ENCODE peak calls at places on chromosomes 7 and 10, in seven cellular contexts. Q is WTC11, S is mesendoderm, Y is cardiac muscle cell, K is skeletal muscle cell, W is nephron progenitor cell, T is cardiac fibroblast. E is an unnamed sample.

GRCh38 chr10:48187713-48188541 is 86.6 kb downstream of the FRMPD2 start:
- DNase-seq in Q (no peak), S (no peak), Y (no peak), K (no peak), W (no peak), T (no peak), E (no peak)

GRCh38 chr10:29471483-29471859 is 163.3 kb downstream of the SVIL start:
- DNase-seq in Q (no peak), S (peak), Y (peak), K (peak), W (no peak), T (peak), E (no peak)

GRCh38 chr7:7696458-7697119 is 21.8 kb downstream of the RPA3 start:
- DNase-seq in Q (no peak), S (no peak), Y (no peak), K (no peak), W (no peak), T (peak), E (no peak)

GRCh38 chr7:2040201-2040892 is 192.4 kb downstream of the MAD1L1 start:
- DNase-seq in Q (peak), S (no peak), Y (no peak), K (no peak), W (no peak), T (no peak), E (peak)

GRCh38 chr7:66099551-66100407 is 14.9 kb upstream of the CRCP start:
- DNase-seq in Q (peak), S (peak), Y (peak), K (peak), W (peak), T (peak), E (peak)

GRCh38 chr7:132249591-132249971 is 326.7 kb downstream of the PLXNA4 start:
- DNase-seq in Q (peak), S (peak), Y (peak), K (no peak), W (no peak), T (peak), E (peak)

GRCh38 chr7:142319970-142320369 is 62.1 kb upstream of the PRSS58 start:
- DNase-seq in Q (peak), S (peak), Y (no peak), K (no peak), W (peak), T (no peak), E (peak)

GRCh38 chr10:77698267-77698932 is 60.8 kb upstream of the KCNMA1 start:
- DNase-seq in Q (no peak), S (no peak), Y (no peak), K (no peak), W (no peak), T (no peak), E (no peak)

GRCh38 chr10:101143354-101143648 is 12.2 kb downstream of the TLX1 start:
- DNase-seq in Q (no peak), S (no peak), Y (no peak), K (no peak), W (no peak), T (no peak), E (no peak)

GRCh38 chr10:130022501-130023299 is 58.6 kb upstream of the EBF3 start:
- DNase-seq in Q (no peak), S (no peak), Y (peak), K (peak), W (no peak), T (peak), E (peak)

GRCh38 chr7:92753614-92754013 is 82.8 kb downstream of the CDK6 start:
- DNase-seq in Q (no peak), S (no peak), Y (no peak), K (no peak), W (no peak), T (no peak), E (no peak)

GRCh38 chr7:83697814-83698530 is 49.0 kb upstream of the SEMA3E start:
- DNase-seq in Q (no peak), S (no peak), Y (no peak), K (no peak), W (no peak), T (no peak), E (no peak)

GRCh38 chr7:51311166-51311565 is 5.4 kb downstream of the COBL start:
- DNase-seq in Q (no peak), S (no peak), Y (no peak), K (no peak), W (no peak), T (no peak), E (peak)

GRCh38 chr10:69385454-69386350 is 31.0 kb downstream of the TACR2 start:
- DNase-seq in Q (no peak), S (no peak), Y (no peak), K (no peak), W (no peak), T (no peak), E (no peak)

GRCh38 chr7:1397491-1398327 is 61.6 kb downstream of the MICALL2 start:
- DNase-seq in Q (no peak), S (no peak), Y (peak), K (no peak), W (no peak), T (peak), E (peak)

GRCh38 chr7:2617710-2617975 is 14.1 kb upstream of the TTYH3 start:
- DNase-seq in Q (no peak), S (no peak), Y (peak), K (no peak), W (no peak), T (no peak), E (no peak)

GRCh38 chr7:171364-171904 is 20.9 kb upstream of the FAM20C start:
- DNase-seq in Q (no peak), S (peak), Y (no peak), K (no peak), W (no peak), T (no peak), E (peak)

GRCh38 chr10:113980408-113981087 is 63.1 kb upstream of the ADRB1 start:
- DNase-seq in Q (no peak), S (peak), Y (no peak), K (no peak), W (no peak), T (no peak), E (peak)

GRCh38 chr10:114061148-114061547 is 17.5 kb downstream of the ADRB1 start:
- DNase-seq in Q (no peak), S (no peak), Y (no peak), K (no peak), W (no peak), T (no peak), E (no peak)

GRCh38 chr10:117668351-117669008 is 125.9 kb downstream of the EMX2 start:
- DNase-seq in Q (no peak), S (no peak), Y (no peak), K (no peak), W (no peak), T (no peak), E (no peak)